ENCODE peak calls at places on chromosomes 11 and 22, in seven cellular contexts. D, H, J, F, Z, E and P are unnamed samples.
A peak's percentile ranks its signal among the peaks of the same experiment; 100 is the strongest.

GRCh38 chr22:19621372-19622060 is 92.8 kb upstream of the SEPTIN5 start:
- DNase-seq in H (no peak), F (no peak), E (no peak), D (no peak), Z (no peak), J (peak; percentile 30), P (no peak)

GRCh38 chr11:86698634-86699033 is 26.2 kb upstream of the ME3 start:
- DNase-seq in E (no peak), D (no peak), Z (no peak), F (no peak), J (no peak), H (no peak), P (no peak)

GRCh38 chr11:1823376-1824220 is 11.2 kb upstream of the SYT8 start:
- DNase-seq in Z (no peak), D (no peak), H (no peak), J (no peak), E (no peak), F (no peak), P (no peak)

GRCh38 chr11:126584028-126584427 is 228.5 kb downstream of the ST3GAL4 start:
- DNase-seq in J (no peak), E (no peak), D (no peak), F (no peak), H (no peak), Z (no peak), P (no peak)

GRCh38 chr11:22079133-22079847 is 113.6 kb upstream of the ANO5 start:
- DNase-seq in D (no peak), F (no peak), J (no peak), E (no peak), H (no peak), Z (no peak), P (no peak)

GRCh38 chr22:21761086-21761485 is 25.5 kb upstream of the YPEL1 start:
- DNase-seq in F (no peak), J (no peak), E (no peak), Z (no peak), H (no peak), D (peak; percentile 88), P (no peak)

GRCh38 chr11:821513-822371 is 3.0 kb downstream of the PNPLA2 start:
- DNase-seq in H (no peak), D (no peak), F (no peak), E (no peak), J (no peak), Z (no peak), P (no peak)

GRCh38 chr11:1258401-1259075 is 35.7 kb downstream of the MUC5B start:
- DNase-seq in E (no peak), F (no peak), Z (no peak), J (no peak), H (no peak), D (no peak), P (no peak)

GRCh38 chr11:116976941-116977570 is 121.2 kb downstream of the SIK3 start:
- DNase-seq in J (no peak), E (no peak), F (no peak), H (no peak), D (no peak), Z (no peak), P (no peak)

GRCh38 chr22:44940121-44940520 is 69.7 kb downstream of the PHF21B start:
- DNase-seq in E (no peak), H (no peak), J (no peak), Z (no peak), D (no peak), F (no peak), P (no peak)

GRCh38 chr11:86438685-86439084 is 64.0 kb downstream of the CCDC81 start:
- DNase-seq in Z (no peak), E (no peak), J (no peak), D (peak; percentile 75), H (no peak), F (no peak), P (no peak)

GRCh38 chr11:125165111-125165663 is 636 bp downstream of the PKNOX2 start:
- DNase-seq in Z (peak; percentile 59), H (peak; percentile 75), E (no peak), D (peak; percentile 24), J (no peak), F (no peak), P (no peak)

GRCh38 chr11:92702771-92703170 is 266.7 kb upstream of the MTNR1B start:
- DNase-seq in E (no peak), H (no peak), D (peak; percentile 73), F (no peak), Z (no peak), J (no peak), P (no peak)

GRCh38 chr11:76466666-76467065 is 21.8 kb downstream of the EMSY start:
- DNase-seq in J (no peak), Z (no peak), D (no peak), H (no peak), F (no peak), E (no peak), P (no peak)

GRCh38 chr22:47918276-47918928 is 1156.0 kb downstream of the TBC1D22A start:
- DNase-seq in E (peak; percentile 63), H (no peak), Z (no peak), F (no peak), D (no peak), J (no peak), P (no peak)

GRCh38 chr11:125207866-125208425 is 43.4 kb downstream of the PKNOX2 start:
- DNase-seq in F (no peak), Z (no peak), H (peak; percentile 1), J (no peak), D (peak; percentile 60), E (no peak), P (no peak)

GRCh38 chr11:128884054-128884453 is 7.1 kb upstream of the KCNJ5 start:
- DNase-seq in J (no peak), D (no peak), H (no peak), E (peak; percentile 4), F (no peak), Z (no peak), P (no peak)

GRCh38 chr22:43411040-43411919 is 534 bp upstream of the MPPED1 start:
- DNase-seq in D (no peak), F (no peak), J (no peak), E (no peak), H (no peak), Z (peak; percentile 39), P (no peak)

GRCh38 chr11:64353101-64353738 is 5.7 kb upstream of the RPS6KA4 start:
- DNase-seq in H (no peak), F (no peak), E (no peak), J (no peak), D (no peak), Z (no peak), P (no peak)

GRCh38 chr11:73760066-73760679 is 701 bp downstream of the RAB6A start:
- DNase-seq in D (peak; percentile 11), E (peak; percentile 57), J (peak; percentile 47), F (no peak), H (peak; percentile 82), Z (peak; percentile 71), P (peak; percentile 74)

GRCh38 chr11:73762732-73763131 is 1.9 kb upstream of the RAB6A start:
- DNase-seq in E (no peak), D (no peak), H (no peak), J (no peak), F (no peak), Z (no peak), P (no peak)

GRCh38 chr11:73760680-73761402 is at the start of gene RAB6A:
- DNase-seq in Z (peak; percentile 100), E (peak; percentile 100), F (peak; percentile 99), D (peak; percentile 100), H (peak; percentile 100), J (peak; percentile 100), P (peak; percentile 100)

GRCh38 chr11:73759520-73760065 is 1.3 kb downstream of the RAB6A start:
- DNase-seq in E (no peak), J (no peak), H (no peak), F (no peak), D (peak; percentile 23), Z (no peak), P (no peak)

DNA sequence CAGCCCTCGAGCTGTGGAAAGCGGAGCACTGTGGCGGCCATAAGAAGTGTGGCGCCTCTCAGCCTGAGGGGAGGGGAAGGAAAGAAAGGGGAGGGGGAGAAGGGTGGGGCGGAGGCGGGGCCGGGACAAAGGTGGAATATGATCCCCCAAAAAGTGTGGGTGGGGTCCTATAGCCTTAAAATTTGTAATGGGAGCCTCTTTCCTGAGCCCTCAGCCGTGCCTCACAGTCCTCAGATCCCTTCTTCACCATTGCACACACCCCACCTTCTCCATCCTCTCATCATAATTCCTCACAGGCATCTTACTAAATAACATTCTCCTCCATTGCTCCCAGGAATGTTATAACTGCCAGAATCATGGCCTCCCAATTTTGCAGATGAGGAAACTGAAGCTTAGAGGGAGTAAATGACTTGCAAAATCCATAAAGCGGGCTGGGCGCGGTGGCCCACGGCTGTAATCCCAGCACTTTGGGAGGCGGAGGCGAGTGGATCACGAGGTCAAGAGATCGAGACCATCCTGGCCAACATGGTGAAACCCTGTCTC is 600 bp upstream of the RAB6A start:
- DNase-seq in F (no peak), E (no peak), H (no peak), Z (peak; percentile 59), D (no peak), J (peak; percentile 29), P (peak; percentile 32)
- TF ChIP-seq POLR2A in F (no peak), E (no peak), H (no peak), Z (no peak), D (no peak), J (no peak), P (no peak)

DNA sequence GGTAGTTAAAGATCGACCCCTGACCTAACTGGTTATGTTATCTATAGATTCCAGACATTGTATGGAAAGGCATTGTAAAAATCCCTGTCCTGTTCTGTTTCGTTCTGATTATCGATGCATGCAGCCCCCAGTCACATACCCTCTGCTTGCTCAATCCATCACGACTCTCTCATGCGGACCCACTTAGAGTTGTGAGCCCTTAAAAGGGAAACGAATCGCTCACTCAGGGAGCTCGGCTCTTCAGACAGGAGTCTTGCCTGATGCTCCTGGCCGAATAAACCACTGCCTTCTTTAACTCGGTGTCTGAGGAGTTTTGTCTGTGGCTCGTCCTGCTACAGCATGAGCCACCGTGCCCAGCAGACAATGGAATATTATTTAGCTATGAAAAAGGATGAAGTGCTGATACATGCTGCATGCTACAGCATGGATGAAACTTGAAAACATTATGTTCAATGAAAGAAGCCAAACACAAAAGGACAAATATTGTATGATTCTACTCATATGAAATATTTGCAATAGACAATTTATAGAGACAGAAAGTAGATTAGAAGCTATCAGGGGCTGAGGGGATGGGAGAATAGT is 12.0 kb upstream of the LGALS2 start:
- DNase-seq in E (no peak), D (no peak), H (no peak), J (no peak), F (no peak), Z (no peak), P (no peak)
- H3K4me3 ChIP-seq in E (no peak overlapping the region), D (no peak overlapping the region), H (no peak overlapping the region), J (no peak overlapping the region), F (peak overlapping the region; percentile 45), Z (no peak overlapping the region), P (no peak overlapping the region)

DNA sequence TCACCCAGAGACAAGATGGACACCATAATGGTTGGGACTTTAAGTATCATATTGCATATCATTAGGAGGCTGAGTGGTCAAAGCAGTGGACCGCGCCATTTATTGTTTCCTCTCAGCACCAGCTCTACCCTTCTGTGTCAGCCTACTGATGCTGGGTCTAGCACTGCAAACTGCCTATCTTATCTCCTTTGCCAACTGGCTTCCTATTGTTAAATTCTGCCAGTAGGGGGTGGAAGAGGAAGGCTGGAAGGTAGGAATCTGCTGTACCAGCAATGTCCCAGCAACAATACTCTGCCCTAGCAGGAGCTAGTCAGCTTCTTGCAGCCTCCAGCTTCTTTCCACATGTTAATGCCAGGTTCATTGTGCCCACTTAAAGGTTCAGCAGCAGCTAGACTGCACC is 367.1 kb upstream of the PDGFD start:
- DNase-seq in H (no peak), D (no peak), Z (no peak), J (no peak), E (no peak), F (no peak), P (no peak)
- TF ChIP-seq CTCF in H (no peak), D (peak; percentile 20), Z (no peak), J (no peak), E (peak; percentile 21), F (no peak), P (no peak)

GRCh38 chr11:32420937-32421532 is 14.3 kb downstream of the WT1 start:
- DNase-seq in D (no peak), H (no peak), E (no peak), J (no peak), Z (no peak), F (no peak), P (no peak)
- TF ChIP-seq POLR2A in D (no peak), H (no peak), E (no peak), J (peak; percentile 18), Z (no peak), F (no peak), P (no peak)